ENCODE peak calls at places on chromosome 1, in ten cellular contexts. M is SJSA1; I is heart right ventricle; K is stimulated activated CD8-positive, alpha-beta memory T cell treated with anti-CD3 and anti-CD28 coated beads, Interleukin-7, amount 100 ng/mL, for 1 hour; P is HTR-8/SVneo; Z is RCC 7860; J is PC-3; N is progenitor cell of endocrine pancreas; X is islet precursor cell; C is mammary epithelial cell. E is an unnamed sample.

GRCh38 chr1:154199563-154199879 is 6.6 kb downstream of the CFAP141 start:
- DNase-seq in J (no peak), N (no peak), X (no peak), M (no peak), I (no peak), K (no peak), P (no peak), C (no peak), Z (no peak), E (no peak)

GRCh38 chr1:152112101-152112884 is 3.0 kb downstream of the TCHH start:
- DNase-seq in N (no peak), Z (no peak), J (peak; percentile 13), K (no peak), M (no peak), P (no peak), X (peak; percentile 67), I (no peak), C (peak; percentile 31), E (peak; percentile 15)

GRCh38 chr1:57270926-57271698 is 152.7 kb downstream of the DAB1 start:
- DNase-seq in I (no peak), C (no peak), K (no peak), J (no peak), Z (no peak), X (peak; percentile 84), M (no peak), N (no peak), P (no peak), E (no peak)

GRCh38 chr1:85576642-85577420 is 3.7 kb upstream of the CCN1 start:
- DNase-seq in C (peak; percentile 62), J (peak; percentile 88), P (no peak), N (peak; percentile 79), I (peak; percentile 92), M (peak; percentile 93), Z (peak; percentile 84), K (no peak), X (peak; percentile 96), E (peak; percentile 93)

GRCh38 chr1:145871994-145872411 is 13.1 kb upstream of the PIAS3 start:
- DNase-seq in P (no peak), I (peak; percentile 17), Z (no peak), J (no peak), C (peak; percentile 22), N (no peak), X (peak; percentile 64), M (no peak), K (no peak), E (peak; percentile 28)

GRCh38 chr1:160428655-160429054 is 28.3 kb downstream of the VANGL2 start:
- DNase-seq in C (peak; percentile 31), K (no peak), X (no peak), Z (peak; percentile 36), I (peak; percentile 50), N (peak; percentile 26), M (peak; percentile 70), J (peak; percentile 70), P (peak; percentile 40), E (peak; percentile 66)

GRCh38 chr1:232590742-232591082 is 39.2 kb downstream of the SIPA1L2 start:
- DNase-seq in P (no peak), Z (no peak), C (no peak), N (no peak), M (no peak), I (no peak), X (no peak), J (no peak), K (no peak), E (no peak)

GRCh38 chr1:30887485-30888315 is 20.9 kb downstream of the SDC3 start:
- DNase-seq in P (no peak), K (no peak), N (no peak), I (no peak), X (peak; percentile 95), J (no peak), C (no peak), M (peak; percentile 68), Z (no peak), E (no peak)

GRCh38 chr1:234592240-234592639 is 17.7 kb downstream of the IRF2BP2 start:
- DNase-seq in C (no peak), I (no peak), K (no peak), N (no peak), X (no peak), Z (no peak), M (no peak), P (no peak), J (no peak), E (no peak)

GRCh38 chr1:107293901-107294600 is 153.2 kb downstream of the NTNG1 start:
- DNase-seq in Z (no peak), N (no peak), C (no peak), K (no peak), X (no peak), J (no peak), P (no peak), I (no peak), M (no peak), E (no peak)

GRCh38 chr1:175373786-175374623 is 181.4 kb upstream of the KIAA0040 start:
- DNase-seq in X (peak; percentile 81), P (peak; percentile 10), J (peak; percentile 40), M (no peak), Z (no peak), I (no peak), C (no peak), N (peak; percentile 46), K (no peak), E (peak; percentile 80)

GRCh38 chr1:151829352-151830046 is 2.1 kb downstream of the RORC start:
- DNase-seq in N (no peak), Z (no peak), M (no peak), J (no peak), X (no peak), I (no peak), C (no peak), P (no peak), K (no peak), E (no peak)

GRCh38 chr1:174358786-174359453 is 88.8 kb upstream of the GPR52 start:
- DNase-seq in Z (no peak), I (no peak), K (no peak), X (no peak), J (no peak), N (no peak), P (no peak), C (no peak), M (no peak), E (no peak)

GRCh38 chr1:28437924-28438699 is 67.7 kb upstream of the RCC1 start:
- DNase-seq in X (peak; percentile 97), C (peak; percentile 98), J (peak; percentile 97), K (no peak), M (peak; percentile 95), Z (peak; percentile 97), N (no peak), I (peak; percentile 82), P (peak; percentile 84), E (peak; percentile 42)

GRCh38 chr1:81375884-81376548 is 424.7 kb upstream of the ADGRL2 start:
- DNase-seq in P (no peak), I (no peak), K (no peak), J (no peak), N (no peak), M (no peak), C (no peak), Z (no peak), X (no peak), E (no peak)

GRCh38 chr1:156122519-156123355 is 8.2 kb downstream of the LMNA start:
- DNase-seq in I (peak; percentile 92), K (no peak), X (peak; percentile 91), J (peak; percentile 88), Z (peak; percentile 86), N (no peak), M (peak; percentile 92), C (peak; percentile 67), P (no peak), E (no peak)

GRCh38 chr1:189619682-189620332 is 857.9 kb downstream of the BRINP3 start:
- DNase-seq in N (no peak), J (peak; percentile 96), P (peak; percentile 31), I (no peak), K (no peak), M (no peak), X (no peak), C (peak; percentile 94), Z (peak; percentile 77), E (no peak)

GRCh38 chr1:176785810-176786209 is 322.8 kb downstream of the PAPPA2 start:
- DNase-seq in I (no peak), X (no peak), P (no peak), C (no peak), M (no peak), Z (no peak), J (no peak), N (no peak), K (no peak), E (no peak)

GRCh38 chr1:22778842-22779520 is 68.3 kb downstream of the EPHB2 start:
- DNase-seq in N (no peak), Z (no peak), C (no peak), M (no peak), I (peak; percentile 15), X (no peak), J (no peak), P (no peak), K (no peak), E (no peak)

GRCh38 chr1:226736001-226736907 is 2.8 kb downstream of the ITPKB start:
- DNase-seq in P (no peak), C (no peak), X (no peak), I (peak; percentile 51), N (no peak), Z (no peak), J (no peak), K (no peak), M (no peak), E (no peak)

GRCh38 chr1:99603699-99604595 is 42.0 kb upstream of the PALMD start:
- DNase-seq in M (no peak), N (no peak), Z (no peak), I (no peak), C (no peak), X (no peak), J (no peak), P (no peak), K (no peak), E (no peak)

GRCh38 chr1:211897011-211897410 is 66.4 kb upstream of the LPGAT1 start:
- DNase-seq in C (no peak), K (no peak), J (peak; percentile 88), X (peak; percentile 19), M (no peak), N (no peak), Z (no peak), P (no peak), I (no peak), E (no peak)

GRCh38 chr1:201713093-201713810 is 115.7 kb upstream of the IPO9 start:
- DNase-seq in K (no peak), Z (peak; percentile 99), P (peak; percentile 94), M (peak; percentile 99), C (peak; percentile 94), X (peak; percentile 98), I (peak; percentile 95), J (peak; percentile 95), N (no peak), E (no peak)

GRCh38 chr1:196361112-196361714 is 247.0 kb downstream of the KCNT2 start:
- DNase-seq in I (no peak), J (peak; percentile 89), X (peak; percentile 73), K (no peak), M (no peak), P (no peak), C (peak; percentile 66), N (no peak), Z (peak; percentile 59), E (no peak)

GRCh38 chr1:7379445-7379971 is 391.6 kb upstream of the VAMP3 start:
- DNase-seq in Z (peak; percentile 30), X (peak; percentile 94), P (peak; percentile 71), N (no peak), J (peak; percentile 45), C (peak; percentile 86), I (peak; percentile 4), M (peak; percentile 33), K (no peak), E (peak; percentile 51)

GRCh38 chr1:93591833-93592635 is 89.6 kb downstream of the BCAR3 start:
- DNase-seq in J (peak; percentile 40), C (no peak), N (peak; percentile 27), M (no peak), I (no peak), P (no peak), X (no peak), K (no peak), Z (peak; percentile 76), E (no peak)

GRCh38 chr1:216750031-216750627 is 26.9 kb upstream of the ESRRG start:
- DNase-seq in P (peak; percentile 8), M (no peak), X (peak; percentile 75), C (peak; percentile 45), I (peak; percentile 41), J (peak; percentile 85), Z (peak; percentile 9), K (no peak), N (peak; percentile 19), E (peak; percentile 45)

GRCh38 chr1:198444792-198445191 is 95.7 kb downstream of the ATP6V1G3 start:
- DNase-seq in P (no peak), X (no peak), I (peak; percentile 4), K (no peak), Z (no peak), M (no peak), C (peak; percentile 28), J (peak; percentile 39), N (no peak), E (no peak)